ENCODE peak calls at places on chromosomes 7 and 10, in nine cellular contexts. E is right lobe of liver, F is mucosa of descending colon, G is HCT116, A is cardiac fibroblast, L is endothelial cell, K is dorsolateral prefrontal cortex, I is glutamatergic neuron, Y is hepatocyte. N is an unnamed sample.

GRCh38 chr10:48550977-48551376 is 53.9 kb downstream of the ARHGAP22 start:
- DNase-seq in E (no peak), F (no peak), L (no peak), A (no peak), G (no peak), I (no peak), Y (no peak), K (no peak), N (no peak)

GRCh38 chr7:99839560-99840011 is 11.8 kb downstream of the CYP3A43 start:
- DNase-seq in Y (peak), E (no peak), L (no peak), I (no peak), F (no peak), A (no peak), K (no peak), G (no peak), N (no peak)

GRCh38 chr7:131004371-131004770 is 270.4 kb upstream of the KLF14 start:
- DNase-seq in K (no peak), F (no peak), G (no peak), A (no peak), L (no peak), I (no peak), Y (no peak), E (no peak), N (no peak)

GRCh38 chr7:77571791-77572190 is 34.7 kb downstream of the PTPN12 start:
- DNase-seq in I (no peak), K (no peak), A (no peak), G (no peak), E (no peak), L (no peak), F (no peak), Y (no peak), N (no peak)

GRCh38 chr7:90625562-90625961 is 29.4 kb downstream of the CDK14 start:
- DNase-seq in G (no peak), K (no peak), A (peak), F (no peak), E (no peak), L (peak), Y (peak), I (peak), N (no peak)

GRCh38 chr7:31887006-31887405 is 183.2 kb downstream of the PDE1C start:
- DNase-seq in I (no peak), G (no peak), F (no peak), Y (no peak), L (no peak), K (no peak), A (no peak), E (no peak), N (no peak)

GRCh38 chr7:156055206-156055822 is 243.1 kb upstream of the SHH start:
- DNase-seq in F (no peak), K (no peak), Y (no peak), E (peak), I (no peak), G (no peak), A (no peak), L (no peak), N (no peak)

GRCh38 chr7:90552521-90552920 is 43.6 kb upstream of the CDK14 start:
- DNase-seq in F (no peak), A (peak), I (no peak), Y (no peak), G (no peak), L (no peak), K (no peak), E (no peak), N (no peak)

GRCh38 chr10:91589015-91589655 is 43.7 kb downstream of the PPP1R3C start:
- DNase-seq in I (no peak), A (peak), Y (no peak), E (no peak), F (no peak), L (no peak), G (no peak), K (no peak), N (no peak)

GRCh38 chr7:29886827-29887226 is 80.5 kb downstream of the WIPF3 start:
- DNase-seq in G (no peak), F (no peak), A (no peak), E (no peak), K (no peak), L (no peak), I (no peak), Y (no peak), N (no peak)

GRCh38 chr7:116528008-116528789 is 3.4 kb downstream of the CAV1 start:
- DNase-seq in K (no peak), A (peak), I (no peak), G (peak), L (no peak), E (no peak), Y (peak), F (peak), N (peak)

GRCh38 chr10:69232736-69233135 is 12.6 kb downstream of the HKDC1 start:
- DNase-seq in A (no peak), I (no peak), K (no peak), G (no peak), L (no peak), E (no peak), Y (no peak), F (peak), N (no peak)

GRCh38 chr10:19874190-19874589 is 58.0 kb downstream of the PLXDC2 start:
- DNase-seq in F (no peak), A (no peak), L (no peak), E (no peak), Y (no peak), I (no peak), G (no peak), K (no peak), N (no peak)

GRCh38 chr7:138116892-138117291 is 40.6 kb downstream of the AKR1D1 start:
- DNase-seq in F (no peak), K (no peak), G (no peak), A (no peak), I (no peak), E (no peak), L (no peak), Y (no peak), N (no peak)

GRCh38 chr10:101879456-101880189 is 36.0 kb upstream of the KCNIP2 start:
- DNase-seq in Y (no peak), K (no peak), A (peak), L (no peak), G (no peak), I (no peak), F (no peak), E (no peak), N (no peak)

GRCh38 chr10:88582806-88583583 is at the start of gene RNLS:
- DNase-seq in E (peak), A (peak), K (peak), Y (peak), I (peak), G (no peak), L (peak), F (peak), N (peak)

GRCh38 chr7:43906327-43907010 is at the start of gene URGCP:
- DNase-seq in I (peak), G (no peak), E (peak), F (peak), K (no peak), L (peak), Y (peak), A (peak), N (peak)

GRCh38 chr7:79282051-79282694 is 171.3 kb downstream of the MAGI2 start:
- DNase-seq in E (no peak), L (no peak), A (peak), G (peak), F (no peak), K (no peak), I (no peak), Y (peak), N (no peak)

GRCh38 chr7:143331179-143331825 is 15.4 kb downstream of the CLCN1 start:
- DNase-seq in F (no peak), Y (no peak), E (no peak), K (no peak), L (no peak), A (peak), I (no peak), G (no peak), N (peak)

GRCh38 chr7:102891693-102892261 is 21.0 kb upstream of the LRRC17 start:
- DNase-seq in Y (peak), A (peak), I (no peak), L (no peak), E (no peak), K (peak), G (no peak), F (no peak), N (no peak)

GRCh38 chr10:114356786-114357588 is 47.3 kb downstream of the AFAP1L2 start:
- DNase-seq in L (no peak), G (no peak), F (no peak), K (no peak), A (peak), I (no peak), Y (no peak), E (no peak), N (no peak)

GRCh38 chr7:111510584-111511378 is 51.5 kb downstream of the IMMP2L start:
- DNase-seq in I (no peak), A (no peak), L (no peak), F (no peak), K (no peak), Y (no peak), G (no peak), E (no peak), N (no peak)

GRCh38 chr10:116511365-116511764 is 34.4 kb upstream of the PNLIP start:
- DNase-seq in G (no peak), F (no peak), I (no peak), A (no peak), E (no peak), K (no peak), Y (no peak), L (no peak), N (no peak)
- TF ChIP-seq CTCF in G (no peak), F (no peak), I (no peak), A (no peak), E (no peak), K (no peak), Y (no peak), L (no peak), N (no peak)

DNA sequence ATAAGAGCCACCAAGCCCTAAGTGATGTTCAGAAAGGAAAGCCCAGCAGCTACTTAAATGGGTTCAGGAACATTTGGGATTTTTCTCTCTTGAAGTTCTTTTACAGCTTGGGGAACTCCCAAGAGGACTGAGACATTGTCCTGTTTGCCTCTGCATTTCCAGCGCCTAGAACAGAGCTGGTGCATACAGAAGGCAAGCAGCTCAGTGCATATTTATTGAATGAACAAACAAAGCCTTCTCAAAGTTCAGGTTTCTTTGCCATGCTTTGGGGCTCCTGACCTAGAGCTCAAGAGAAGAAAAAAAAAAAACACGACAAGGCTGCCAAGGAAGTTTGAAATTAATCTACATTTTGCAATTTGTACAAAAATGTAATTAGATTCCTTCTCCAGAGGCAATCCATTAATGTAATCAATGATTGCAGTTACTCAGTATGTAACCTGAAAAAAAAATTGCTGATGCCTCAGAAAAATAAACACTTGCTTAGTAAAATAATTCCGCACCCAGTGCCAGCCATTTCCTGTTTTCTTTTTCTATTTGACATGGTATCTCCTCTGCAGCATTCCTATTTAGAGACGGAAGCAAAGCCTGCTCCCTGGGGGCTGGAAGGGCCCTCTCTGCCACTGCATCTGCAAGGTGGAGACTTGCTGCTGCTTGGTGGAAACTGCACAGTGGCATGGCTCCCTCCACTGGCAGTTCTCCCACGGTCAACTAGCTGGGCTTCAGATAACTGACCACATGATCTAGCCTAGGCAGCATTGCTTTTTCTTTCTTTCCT is 157.3 kb downstream of the TMEM178B start:
- DNase-seq in A (peak), K (no peak), F (no peak), Y (peak), L (peak), I (peak), E (no peak), G (peak), N (no peak)
- TF ChIP-seq CTCF in A (no peak), K (peak), F (no peak), Y (peak), L (no peak), I (no peak), E (peak), G (peak), N (no peak)

GRCh38 chr7:94655884-94656657 is at the start of gene SGCE:
- DNase-seq in E (peak), Y (peak), I (peak), F (peak), A (peak), K (peak), G (peak), L (peak), N (peak)
- TF ChIP-seq CTCF in E (peak), Y (peak), I (peak), F (peak), A (peak), K (peak), G (peak), L (peak), N (peak)

GRCh38 chr10:119007211-119007574 is 22.3 kb upstream of the NANOS1 start:
- DNase-seq in Y (no peak), G (no peak), I (no peak), E (no peak), K (no peak), L (no peak), F (no peak), A (no peak), N (no peak)

GRCh38 chr10:119005377-119006043 is 24.0 kb upstream of the NANOS1 start:
- DNase-seq in I (no peak), Y (no peak), L (no peak), K (no peak), F (no peak), A (peak), E (no peak), G (no peak), N (no peak)

GRCh38 chr10:119001717-119002500 is 27.6 kb upstream of the NANOS1 start:
- DNase-seq in G (no peak), L (no peak), I (no peak), E (no peak), A (no peak), F (no peak), K (no peak), Y (no peak), N (no peak)

GRCh38 chr10:119003572-119004289 is 25.8 kb upstream of the NANOS1 start:
- DNase-seq in G (no peak), F (no peak), L (no peak), Y (no peak), I (no peak), E (no peak), K (no peak), A (no peak), N (no peak)

GRCh38 chr10:119006451-119007210 is 22.9 kb upstream of the NANOS1 start:
- DNase-seq in I (no peak), Y (peak), K (peak), G (no peak), L (no peak), E (no peak), A (peak), F (no peak), N (no peak)
- TF ChIP-seq CTCF in I (no peak), Y (no peak), K (no peak), G (no peak), L (no peak), E (no peak), A (peak), F (no peak), N (no peak)

DNA sequence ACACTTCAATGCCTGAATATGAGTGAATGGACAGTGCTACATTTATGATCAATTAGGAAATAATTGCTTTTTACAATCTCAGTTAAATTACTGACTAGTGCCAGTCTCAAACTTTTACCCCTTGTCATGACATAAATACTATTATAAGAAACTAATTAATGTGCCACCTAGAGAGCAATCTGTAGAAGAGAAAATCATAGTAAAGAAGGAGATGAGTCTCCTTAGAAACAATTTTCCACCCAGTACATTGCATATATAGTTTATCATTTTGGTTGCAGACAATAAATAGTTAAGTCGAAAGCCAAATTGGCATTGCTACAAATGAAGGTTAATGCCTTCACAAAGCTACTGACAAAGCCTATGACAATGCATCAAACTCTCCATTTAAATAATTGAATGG is 68.6 kb downstream of the SLC13A1 start:
- DNase-seq in F (no peak), Y (no peak), E (no peak), L (no peak), I (no peak), G (no peak), A (no peak), K (no peak), N (no peak)
- TF ChIP-seq CTCF in F (no peak), Y (peak), E (no peak), L (no peak), I (no peak), G (no peak), A (no peak), K (no peak), N (no peak)

GRCh38 chr7:158733220-158733519 is 28.6 kb upstream of the NCAPG2 start:
- DNase-seq in F (no peak), K (no peak), E (no peak), L (no peak), I (no peak), A (no peak), Y (no peak), G (no peak), N (no peak)

GRCh38 chr7:158730383-158731055 is 25.9 kb upstream of the NCAPG2 start:
- DNase-seq in F (no peak), Y (no peak), I (no peak), E (no peak), A (no peak), K (no peak), L (no peak), G (no peak), N (no peak)

GRCh38 chr7:158733762-158734494 is 29.3 kb upstream of the NCAPG2 start:
- DNase-seq in F (no peak), K (no peak), I (no peak), L (no peak), Y (no peak), A (no peak), G (no peak), E (no peak), N (no peak)

GRCh38 chr7:158731761-158732160 is 27.2 kb upstream of the NCAPG2 start:
- DNase-seq in I (no peak), L (no peak), E (no peak), F (no peak), K (no peak), A (no peak), G (no peak), Y (no peak), N (no peak)

GRCh38 chr7:158732483-158733219 is 28.0 kb upstream of the NCAPG2 start:
- DNase-seq in G (no peak), A (no peak), E (no peak), I (no peak), F (no peak), L (no peak), K (no peak), Y (no peak), N (no peak)
- TF ChIP-seq CTCF in G (no peak), A (no peak), E (no peak), I (no peak), F (no peak), L (no peak), K (no peak), Y (no peak), N (no peak)